ENCODE peak calls at places on chromosomes 16 and 17, in four cellular contexts. One of them, this sample, is unnamed.

GRCh38 chr17:3910420-3911270 is 5.6 kb downstream of the P2RX1 start:
- DNase-seq in HCT116: no peak
- DNase-seq in K562: no peak
- DNase-seq in SK-N-SH: no peak
- DNase-seq in this sample: no peak

GRCh38 chr16:53022374-53022773 is 30.3 kb downstream of the CHD9NB start:
- DNase-seq in HCT116: peak
- DNase-seq in K562: peak
- DNase-seq in SK-N-SH: peak
- DNase-seq in this sample: peak

GRCh38 chr16:69476920-69477418 is 52.5 kb downstream of the CYB5B start:
- DNase-seq in HCT116: peak
- DNase-seq in K562: no peak
- DNase-seq in SK-N-SH: no peak
- DNase-seq in this sample: no peak

GRCh38 chr16:48498761-48499600 is 111.0 kb downstream of the N4BP1 start:
- DNase-seq in HCT116: no peak
- DNase-seq in K562: no peak
- DNase-seq in SK-N-SH: no peak
- DNase-seq in this sample: no peak

GRCh38 chr17:41579484-41580243 is 7.0 kb downstream of the KRT14 start:
- DNase-seq in HCT116: peak
- DNase-seq in K562: peak
- DNase-seq in SK-N-SH: peak
- DNase-seq in this sample: peak

GRCh38 chr16:13809765-13810164 is 110.2 kb upstream of the ERCC4 start:
- DNase-seq in HCT116: no peak
- DNase-seq in K562: no peak
- DNase-seq in SK-N-SH: no peak
- DNase-seq in this sample: no peak

GRCh38 chr16:84042308-84042878 is at the start of gene SLC38A8:
- DNase-seq in HCT116: no peak
- DNase-seq in K562: no peak
- DNase-seq in SK-N-SH: no peak
- DNase-seq in this sample: no peak

GRCh38 chr17:48722201-48722907 is at the start of gene PRAC1:
- DNase-seq in HCT116: no peak
- DNase-seq in K562: no peak
- DNase-seq in SK-N-SH: no peak
- DNase-seq in this sample: no peak

GRCh38 chr17:9324864-9325263 is 250.8 kb downstream of the STX8 start:
- DNase-seq in HCT116: no peak
- DNase-seq in K562: no peak
- DNase-seq in SK-N-SH: no peak
- DNase-seq in this sample: peak

GRCh38 chr17:31074772-31075538 is 19.8 kb upstream of the NF1 start:
- DNase-seq in HCT116: no peak
- DNase-seq in K562: no peak
- DNase-seq in SK-N-SH: no peak
- DNase-seq in this sample: no peak

GRCh38 chr17:67210915-67211314 is 34.1 kb downstream of the HELZ start:
- DNase-seq in HCT116: no peak
- DNase-seq in K562: no peak
- DNase-seq in SK-N-SH: no peak
- DNase-seq in this sample: no peak

GRCh38 chr17:81204578-81204977 is 18.2 kb downstream of the CEP131 start:
- DNase-seq in HCT116: no peak
- DNase-seq in K562: no peak
- DNase-seq in SK-N-SH: no peak
- DNase-seq in this sample: no peak

GRCh38 chr17:54992797-54993639 is 24.5 kb downstream of the STXBP4 start:
- DNase-seq in HCT116: peak
- DNase-seq in K562: peak
- DNase-seq in SK-N-SH: peak
- DNase-seq in this sample: peak

GRCh38 chr16:51967566-51967965 is 579.4 kb downstream of the TOX3 start:
- DNase-seq in HCT116: no peak
- DNase-seq in K562: no peak
- DNase-seq in SK-N-SH: no peak
- DNase-seq in this sample: no peak

GRCh38 chr17:81239714-81240555 is 817 bp downstream of the NDUFAF8 start:
- DNase-seq in HCT116: no peak
- DNase-seq in K562: no peak
- DNase-seq in SK-N-SH: peak
- DNase-seq in this sample: peak

GRCh38 chr17:74547736-74548135 is 1.8 kb upstream of the CD300C start:
- DNase-seq in HCT116: no peak
- DNase-seq in K562: no peak
- DNase-seq in SK-N-SH: no peak
- DNase-seq in this sample: no peak

GRCh38 chr16:71473891-71474290 is 11.8 kb upstream of the ZNF23 start:
- DNase-seq in HCT116: peak
- DNase-seq in K562: no peak
- DNase-seq in SK-N-SH: no peak
- DNase-seq in this sample: no peak

GRCh38 chr17:17947966-17948365 is 24.2 kb downstream of the TOM1L2 start:
- DNase-seq in HCT116: no peak
- DNase-seq in K562: no peak
- DNase-seq in SK-N-SH: no peak
- DNase-seq in this sample: no peak

GRCh38 chr17:66715745-66716156 is 119.2 kb upstream of the CACNG5 start:
- DNase-seq in HCT116: peak
- DNase-seq in K562: no peak
- DNase-seq in SK-N-SH: peak
- DNase-seq in this sample: peak

DNA sequence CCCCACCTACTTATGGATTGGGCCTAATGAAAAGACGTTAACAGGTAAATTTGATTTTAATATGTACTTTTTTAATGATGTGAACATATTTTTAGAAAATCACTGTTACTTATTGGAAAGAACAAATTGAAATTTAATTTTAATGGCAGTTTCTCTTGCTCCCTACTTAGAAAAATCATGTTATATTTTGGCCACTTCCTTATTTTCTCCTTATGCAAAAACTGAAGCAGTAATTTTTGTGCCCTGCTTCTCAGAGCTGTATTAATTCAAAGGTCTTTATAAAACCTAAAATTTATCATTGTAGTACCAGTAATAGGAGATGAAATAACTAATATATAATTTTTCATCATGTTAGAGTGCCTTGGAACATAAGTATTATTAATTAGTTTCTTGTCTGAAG is 2.8 kb downstream of the ZPBP2 start:
- DNase-seq in HCT116: no peak
- DNase-seq in K562: no peak
- DNase-seq in SK-N-SH: no peak
- DNase-seq in this sample: no peak
- TF ChIP-seq JUND in HCT116: no peak
- TF ChIP-seq JUND in K562: no peak
- TF ChIP-seq JUND in SK-N-SH: no peak
- TF ChIP-seq JUND in this sample: no peak

GRCh38 chr16:11319529-11320146 is 25.6 kb upstream of the RMI2 start:
- DNase-seq in HCT116: no peak
- DNase-seq in K562: no peak
- DNase-seq in SK-N-SH: peak
- DNase-seq in this sample: peak
- TF ChIP-seq JUND in HCT116: no peak
- TF ChIP-seq JUND in K562: no peak
- TF ChIP-seq JUND in SK-N-SH: no peak
- TF ChIP-seq JUND in this sample: no peak

GRCh38 chr16:68276223-68276622 is 11.9 kb downstream of the SLC7A6 start:
- DNase-seq in HCT116: no peak
- DNase-seq in K562: no peak
- DNase-seq in SK-N-SH: no peak
- DNase-seq in this sample: no peak

GRCh38 chr16:68273459-68273858 is 9.1 kb downstream of the SLC7A6 start:
- DNase-seq in HCT116: no peak
- DNase-seq in K562: no peak
- DNase-seq in SK-N-SH: no peak
- DNase-seq in this sample: no peak

GRCh38 chr16:68273896-68274295 is 9.6 kb downstream of the SLC7A6 start:
- DNase-seq in HCT116: no peak
- DNase-seq in K562: no peak
- DNase-seq in SK-N-SH: no peak
- DNase-seq in this sample: no peak

GRCh38 chr16:68274441-68274840 is 10.1 kb downstream of the SLC7A6 start:
- DNase-seq in HCT116: no peak
- DNase-seq in K562: no peak
- DNase-seq in SK-N-SH: no peak
- DNase-seq in this sample: no peak

GRCh38 chr16:68275611-68276191 is 11.4 kb downstream of the SLC7A6 start:
- DNase-seq in HCT116: no peak
- DNase-seq in K562: no peak
- DNase-seq in SK-N-SH: no peak
- DNase-seq in this sample: no peak
- TF ChIP-seq JUND in HCT116: no peak
- TF ChIP-seq JUND in K562: no peak
- TF ChIP-seq JUND in SK-N-SH: no peak
- TF ChIP-seq JUND in this sample: no peak

DNA sequence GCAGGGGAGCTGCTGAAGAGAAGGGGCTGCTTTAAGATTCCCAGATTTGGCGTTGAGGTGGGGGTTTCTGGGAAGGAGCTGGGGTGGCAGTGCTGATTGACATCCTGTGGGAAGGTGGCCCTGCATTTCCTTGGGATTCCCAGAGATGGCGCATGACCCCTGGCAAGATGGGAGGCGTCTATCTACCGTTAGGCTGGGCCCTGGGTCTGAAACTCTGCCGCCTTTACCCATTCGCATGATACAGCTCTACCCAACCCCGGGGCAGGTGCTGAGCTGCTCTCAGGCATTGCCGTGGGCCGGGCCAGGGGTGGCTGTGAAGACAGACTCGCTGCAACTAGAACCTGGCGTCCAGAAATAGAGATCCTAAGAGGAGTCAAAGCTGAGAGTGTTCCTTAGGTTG is 9.9 kb upstream of the MVD start:
- DNase-seq in HCT116: peak
- DNase-seq in K562: no peak
- DNase-seq in SK-N-SH: peak
- DNase-seq in this sample: no peak
- TF ChIP-seq JUND in HCT116: no peak
- TF ChIP-seq JUND in K562: no peak
- TF ChIP-seq JUND in SK-N-SH: no peak
- TF ChIP-seq JUND in this sample: no peak

DNA sequence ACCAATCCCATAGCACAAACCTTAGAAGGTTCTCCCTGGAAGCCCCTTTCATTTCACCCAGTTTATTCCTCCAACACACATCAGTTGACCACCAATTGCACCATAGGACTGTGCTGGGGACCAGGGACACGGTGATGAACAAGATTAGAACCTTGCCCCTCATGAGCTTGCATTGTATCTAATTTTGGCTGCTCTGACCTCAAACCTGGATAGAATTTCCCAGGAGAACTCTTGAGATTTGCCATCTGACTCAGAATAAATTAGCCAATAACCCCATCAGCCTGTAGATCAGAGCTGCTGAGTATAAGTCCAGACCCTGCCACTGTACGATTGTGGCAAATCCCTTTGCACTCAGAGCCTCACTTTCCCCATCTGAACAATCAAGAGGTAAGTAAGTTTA is 52.1 kb downstream of the CDH11 start:
- DNase-seq in HCT116: no peak
- DNase-seq in K562: no peak
- DNase-seq in SK-N-SH: no peak
- DNase-seq in this sample: no peak
- TF ChIP-seq JUND in HCT116: no peak
- TF ChIP-seq JUND in K562: no peak
- TF ChIP-seq JUND in SK-N-SH: no peak
- TF ChIP-seq JUND in this sample: no peak

This sample was measured in T47D.